ENCODE peak calls at places on chromosomes 3 and 15, in six cellular contexts. U is sigmoid colon; M is cardiac muscle cell; T is kidney; J is CD4-positive, alpha-beta memory T cell; D is adrenal gland. O is an unnamed sample. For H3K9me3 and H3K4me1, the result is how much of the 10 kb centered on the place peaks cover.

GRCh38 chr3:104810896-104811295 is 555.8 kb upstream of the ALCAM start:
- DNase-seq in T (no peak), J (no peak), M (no peak), D (no peak), U (no peak), O (no peak)

GRCh38 chr3:98185180-98185579 is 18.7 kb downstream of the OR5H15 start:
- DNase-seq in T (no peak), D (no peak), M (no peak), J (no peak), U (no peak), O (no peak)

GRCh38 chr3:61202086-61202485 is 49.2 kb downstream of the FHIT start:
- DNase-seq in T (peak), M (no peak), U (no peak), J (no peak), D (no peak), O (no peak)

GRCh38 chr3:20073683-20074082 is 33.4 kb downstream of the KAT2B start:
- DNase-seq in T (no peak), D (no peak), J (no peak), U (no peak), M (no peak), O (no peak)

GRCh38 chr3:140816372-140816771 is 125.3 kb upstream of the SLC25A36 start:
- DNase-seq in D (no peak), T (no peak), U (no peak), M (no peak), J (no peak), O (no peak)

GRCh38 chr3:133938770-133939495 is 43.3 kb upstream of the RAB6B start:
- DNase-seq in T (no peak), D (peak), M (peak), J (no peak), U (peak), O (no peak)

GRCh38 chr3:101154386-101154785 is 161.2 kb upstream of the ABI3BP start:
- DNase-seq in U (no peak), D (no peak), T (no peak), M (no peak), J (no peak), O (no peak)

GRCh38 chr15:44801797-44802196 is 65.5 kb downstream of the TRIM69 start:
- DNase-seq in M (no peak), D (no peak), U (no peak), T (no peak), J (no peak), O (no peak)

GRCh38 chr15:40103124-40103858 is 5.4 kb downstream of the BMF start:
- DNase-seq in U (peak), J (no peak), M (peak), D (peak), T (peak), O (peak)

GRCh38 chr15:50939911-50940310 is 31.4 kb downstream of the AP4E1 start:
- DNase-seq in U (no peak), J (no peak), D (no peak), M (peak), T (no peak), O (no peak)

GRCh38 chr15:31306426-31307269 is 20.0 kb upstream of the KLF13 start:
- DNase-seq in D (no peak), T (no peak), M (no peak), U (peak), J (no peak), O (no peak)

GRCh38 chr3:61616586-61616985 is 55.2 kb downstream of the PTPRG start:
- DNase-seq in M (no peak), D (no peak), J (no peak), U (no peak), T (no peak), O (no peak)

DNA sequence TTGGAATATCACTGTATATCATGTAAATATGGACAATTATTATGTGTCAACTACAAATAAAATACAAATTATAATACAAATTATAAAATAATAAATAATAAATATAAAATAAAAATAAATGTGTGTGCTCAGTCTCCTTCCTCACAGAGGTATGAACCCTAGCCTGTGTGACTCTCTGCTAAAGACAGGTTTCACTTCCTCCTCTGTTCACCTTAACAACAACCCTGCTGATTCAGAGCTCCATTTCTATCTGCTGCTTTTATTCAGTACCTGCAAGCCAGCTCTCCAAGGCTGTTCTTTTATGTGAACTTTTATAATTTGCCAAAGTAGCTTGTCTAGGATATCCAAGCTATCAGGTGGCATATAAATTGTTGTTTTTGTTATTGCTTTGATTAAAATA is 610.7 kb upstream of the GRM7 start:
- DNase-seq in M (no peak), D (no peak), J (no peak), T (no peak), U (no peak), O (no peak)
- H3K4me3 ChIP-seq in M (no peak), D (no peak), J (no peak), T (no peak), U (no peak), O (no peak)

DNA sequence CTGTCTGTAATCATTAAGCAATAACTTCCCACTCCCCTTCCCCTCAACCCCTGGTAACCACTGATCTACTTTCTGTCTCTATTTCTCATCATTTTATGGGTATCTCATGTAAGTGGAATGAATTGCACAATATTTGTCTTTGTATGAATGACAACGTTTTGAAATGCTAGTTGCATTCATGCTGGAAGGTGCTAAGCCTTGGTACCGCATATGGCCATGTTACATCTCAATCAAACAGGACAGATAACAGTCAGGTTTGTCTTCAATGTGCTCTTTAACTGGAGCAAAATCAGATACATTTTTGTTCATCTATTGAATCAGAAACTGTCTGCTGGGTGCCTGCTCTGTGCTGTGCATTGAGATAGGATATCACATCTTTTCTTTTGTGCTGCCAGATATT is 134.2 kb downstream of the AGBL1 start:
- DNase-seq in J (no peak), T (no peak), U (no peak), M (no peak), D (no peak), O (no peak)
- H3K9me3 ChIP-seq in J (under half), T (under half), U (under half), M (under half), D (under half), O (under half)

DNA sequence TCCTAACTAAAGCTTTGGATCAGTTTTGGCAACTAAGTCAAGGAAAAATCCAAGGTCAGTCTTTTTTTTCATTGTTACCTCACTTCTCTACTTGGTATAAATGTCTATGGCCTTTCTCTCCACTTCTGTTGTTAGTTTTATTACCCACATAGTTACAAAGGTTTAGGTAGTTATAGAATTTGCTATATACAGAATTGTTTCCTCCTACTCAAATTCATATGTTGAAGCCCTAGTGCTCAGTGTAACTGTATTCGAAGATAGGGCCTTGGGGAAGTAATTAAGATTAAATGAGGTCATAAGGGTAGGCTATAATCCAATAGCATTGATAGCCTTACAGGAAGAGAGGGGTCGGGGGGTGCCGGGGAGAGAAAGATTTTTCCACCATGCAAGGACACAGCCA is 19.7 kb upstream of the STIMATE start:
- DNase-seq in D (no peak), M (no peak), T (no peak), J (no peak), U (no peak), O (no peak)
- H3K4me1 ChIP-seq in D (under half), M (under half), T (under half), J (under half), U (under half), O (under half)

GRCh38 chr3:49346797-49347251 is 7.0 kb upstream of the USP4 start:
- DNase-seq in T (no peak), D (no peak), U (no peak), M (no peak), J (no peak), O (no peak)

GRCh38 chr3:49352286-49352685 is 5.9 kb downstream of the GPX1 start:
- DNase-seq in T (no peak), U (no peak), M (no peak), D (no peak), J (no peak), O (no peak)

GRCh38 chr3:49353022-49353421 is 5.1 kb downstream of the GPX1 start:
- DNase-seq in T (no peak), D (no peak), U (no peak), J (no peak), M (no peak), O (no peak)

GRCh38 chr3:49349617-49350114 is 8.5 kb downstream of the GPX1 start:
- DNase-seq in U (no peak), M (no peak), D (no peak), T (no peak), J (no peak), O (peak)

GRCh38 chr3:49351521-49352011 is 6.6 kb downstream of the GPX1 start:
- DNase-seq in J (no peak), D (no peak), U (no peak), M (peak), T (no peak), O (no peak)
- H3K4me3 ChIP-seq in J (no peak), D (no peak), U (no peak), M (no peak), T (no peak), O (no peak)

DNA sequence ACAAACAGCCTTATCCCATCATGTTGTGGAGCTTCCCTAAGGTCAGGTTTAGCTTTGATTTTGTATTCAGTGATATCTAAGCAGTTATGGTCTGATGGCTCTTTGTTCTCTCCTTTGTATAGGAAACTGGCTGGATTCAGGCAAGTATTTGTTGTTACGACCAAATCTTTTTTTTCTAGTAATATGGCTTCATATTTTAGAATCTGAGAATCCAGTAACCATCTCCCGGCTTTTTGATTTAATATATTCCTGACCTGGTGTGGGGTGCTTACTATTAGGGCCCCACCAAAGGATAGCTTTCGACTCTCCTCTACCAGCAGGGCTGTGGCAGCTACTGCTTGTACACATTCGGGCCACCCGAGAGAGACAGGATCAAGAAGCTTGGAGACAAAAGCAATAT is 23.0 kb downstream of the ARL8B start:
- DNase-seq in M (no peak), T (no peak), U (no peak), J (no peak), D (no peak), O (no peak)
- H3K9me3 ChIP-seq in M (under half), T (under half), U (under half), J (under half), D (under half), O (under half)

GRCh38 chr3:147939425-147940196 is 530.4 kb downstream of the ZIC1 start:
- DNase-seq in U (no peak), J (no peak), D (no peak), T (no peak), M (no peak), O (no peak)

GRCh38 chr3:147937891-147938290 is 528.7 kb downstream of the ZIC1 start:
- DNase-seq in M (no peak), U (no peak), J (no peak), T (no peak), D (no peak), O (no peak)

GRCh38 chr3:147934316-147935188 is 525.4 kb downstream of the ZIC1 start:
- DNase-seq in M (no peak), J (no peak), D (no peak), U (no peak), T (no peak), O (no peak)

GRCh38 chr3:147940400-147940799 is 531.2 kb downstream of the ZIC1 start:
- DNase-seq in J (no peak), T (no peak), M (peak), U (no peak), D (no peak), O (no peak)

DNA sequence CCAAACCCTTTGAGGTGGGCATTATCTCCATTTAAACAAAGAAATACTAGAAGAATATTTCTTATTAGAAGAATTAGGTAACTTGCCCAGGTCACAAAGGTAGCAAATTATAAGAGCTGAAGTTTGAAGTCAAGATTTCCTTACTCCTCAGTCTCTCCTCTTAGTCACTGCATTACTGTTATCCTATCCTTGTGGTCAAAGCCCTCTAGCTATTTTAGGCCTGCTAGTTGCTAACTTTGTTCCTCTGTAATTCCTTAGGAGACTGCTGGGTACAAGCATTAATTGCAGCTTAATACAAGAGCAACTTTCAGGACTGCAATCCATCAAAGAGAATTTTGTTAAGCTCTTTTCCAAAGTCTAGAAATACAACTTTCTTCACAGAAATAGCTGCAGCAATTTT is 528.2 kb downstream of the ZIC1 start:
- DNase-seq in D (no peak), T (no peak), M (no peak), J (no peak), U (no peak), O (no peak)
- H3K4me1 ChIP-seq in D (under half), T (under half), M (under half), J (under half), U (under half), O (under half)

GRCh38 chr3:118850687-118851086 is 184.0 kb downstream of the IGSF11 start:
- DNase-seq in M (no peak), J (no peak), U (no peak), D (no peak), T (no peak), O (no peak)
- H3K4me3 ChIP-seq in M (no peak), J (no peak), U (no peak), D (no peak), T (no peak), O (no peak)

DNA sequence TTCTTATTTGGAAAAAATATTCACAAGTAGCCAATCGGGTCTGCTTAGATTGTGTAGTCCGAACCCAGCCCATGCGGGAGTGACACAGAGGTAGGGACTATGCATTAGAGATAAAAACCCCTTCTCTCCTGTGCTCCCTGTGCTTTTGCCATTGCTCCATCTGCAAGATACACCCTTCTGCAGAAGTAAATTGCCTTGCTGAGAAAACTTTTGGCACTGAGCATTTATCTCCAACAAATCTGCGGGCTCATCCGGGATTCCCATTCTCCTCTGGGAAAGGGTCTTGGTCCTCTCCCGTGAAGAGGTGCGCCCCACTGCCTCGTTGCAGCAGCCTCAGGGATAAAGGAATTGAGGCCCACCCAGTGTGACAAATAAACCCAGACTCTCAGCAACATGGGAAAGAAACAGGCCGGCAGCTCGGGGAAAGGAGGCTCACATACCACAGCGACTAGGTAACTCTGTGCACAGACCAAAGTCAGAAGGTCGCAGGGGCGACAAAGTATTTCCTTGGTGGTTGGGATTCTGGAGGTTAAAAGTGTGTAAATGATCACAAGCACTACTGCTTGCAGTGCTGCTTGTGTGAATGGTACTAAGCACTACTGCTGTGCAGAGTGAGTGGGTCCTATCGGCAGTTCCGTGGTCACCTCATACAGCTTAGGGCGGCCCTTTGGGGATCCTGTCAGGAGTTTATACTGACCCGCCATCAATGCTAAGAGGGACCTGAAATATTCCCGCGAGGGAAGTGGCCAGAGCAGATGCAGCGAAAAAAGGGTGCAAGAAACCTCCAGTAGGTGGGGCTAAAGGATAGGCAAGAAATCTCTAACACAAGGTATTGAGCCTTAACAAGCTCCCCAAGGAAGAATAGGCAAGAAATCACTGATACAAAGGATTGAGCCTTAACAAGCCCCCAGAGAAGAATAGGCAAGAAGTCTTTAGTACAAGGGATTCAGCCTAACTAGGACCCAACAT is 54.3 kb downstream of the GSK3B start:
- DNase-seq in J (no peak), M (no peak), D (no peak), T (no peak), U (no peak), O (no peak)
- H3K9me3 ChIP-seq in J (under half), M (under half), D (under half), T (under half), U (under half), O (under half)

GRCh38 chr3:16309558-16309957 is 44.5 kb downstream of the OXNAD1 start:
- DNase-seq in U (no peak), D (no peak), M (peak), T (no peak), J (peak), O (peak)

GRCh38 chr3:16315623-16316022 is 50.6 kb downstream of the OXNAD1 start:
- DNase-seq in D (no peak), U (no peak), J (no peak), M (no peak), T (no peak), O (no peak)

GRCh38 chr3:16313955-16314645 is 49.1 kb downstream of the OXNAD1 start:
- DNase-seq in J (no peak), U (no peak), T (no peak), D (no peak), M (no peak), O (no peak)

GRCh38 chr3:16308727-16309126 is 43.7 kb downstream of the OXNAD1 start:
- DNase-seq in T (no peak), J (no peak), M (no peak), D (no peak), U (no peak), O (no peak)

GRCh38 chr3:16311960-16312451 is 47.0 kb downstream of the OXNAD1 start:
- DNase-seq in T (peak), M (peak), D (no peak), U (no peak), J (peak), O (peak)
- H3K4me1 ChIP-seq in T (under half), M (under half), D (under half), U (under half), J (half or more), O (under half)

GRCh38 chr15:85750807-85751730 is 43.7 kb downstream of the KLHL25 start:
- DNase-seq in D (no peak), M (peak), U (peak), J (no peak), T (peak), O (no peak)

GRCh38 chr15:85750319-85750806 is 44.4 kb downstream of the KLHL25 start:
- DNase-seq in D (peak), M (peak), T (peak), U (peak), J (no peak), O (no peak)

GRCh38 chr15:85748176-85748575 is 46.5 kb downstream of the KLHL25 start:
- DNase-seq in D (no peak), U (peak), T (no peak), J (no peak), M (no peak), O (no peak)

GRCh38 chr15:85748729-85749128 is 46.0 kb downstream of the KLHL25 start:
- DNase-seq in M (no peak), T (peak), U (peak), D (no peak), J (no peak), O (no peak)

DNA sequence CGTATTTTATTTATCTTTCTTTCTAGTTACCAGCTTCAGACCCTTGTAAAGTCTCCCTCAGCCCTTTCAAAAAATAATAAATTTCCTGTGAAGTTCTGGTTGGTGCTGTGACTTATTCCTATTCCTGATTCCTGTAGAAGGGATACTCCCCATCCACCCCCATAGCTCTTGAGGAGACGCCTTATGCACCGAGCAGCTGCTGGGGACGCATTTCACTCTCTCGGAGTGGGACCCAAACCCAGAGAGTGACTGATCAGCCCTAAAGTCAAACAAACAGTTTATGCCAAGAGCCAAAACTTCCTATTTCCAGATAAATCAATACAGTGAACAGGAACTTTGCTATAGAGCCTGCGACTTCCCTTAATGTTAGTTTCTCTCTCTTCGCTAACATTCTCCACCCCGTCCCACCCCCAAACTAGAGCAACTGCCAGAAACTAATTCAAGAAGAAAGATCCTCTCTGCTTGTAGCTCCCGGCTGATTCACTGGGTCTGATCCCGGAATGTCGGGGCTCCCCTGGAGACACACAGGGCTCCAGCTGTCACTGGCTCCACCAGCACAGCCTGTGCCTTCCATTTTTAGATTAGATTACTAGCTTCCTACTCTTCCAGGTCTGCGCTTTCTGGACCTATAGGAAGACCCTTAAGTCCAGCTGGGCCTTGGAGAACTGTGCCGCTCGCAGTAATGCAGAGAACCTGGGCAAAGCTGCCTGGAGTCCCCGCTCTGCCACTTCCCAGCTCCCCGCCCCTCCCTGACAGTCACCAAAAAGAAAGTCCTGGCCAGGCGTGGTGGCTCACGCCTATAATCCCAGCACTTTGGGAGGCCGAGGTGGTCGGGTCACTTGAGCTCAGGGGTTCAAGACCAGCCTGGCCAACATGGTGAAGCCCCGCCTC is 45.2 kb downstream of the KLHL25 start:
- DNase-seq in D (no peak), T (peak), J (no peak), M (peak), U (peak), O (no peak)
- H3K4me3 ChIP-seq in D (no peak), T (no peak), J (no peak), M (no peak), U (peak), O (no peak)

O was measured in small intestine.